ENCODE peak calls at places on chromosome 10, in eight cellular contexts. E is PC-3, O is body of pancreas, R is skeletal muscle cell, S is transverse colon, D is IMR-90, X is tibial nerve, C is cardiac muscle cell. W is an unnamed sample.

GRCh38 chr10:108970016-108970415 is 953.3 kb downstream of the XPNPEP1 start:
- DNase-seq in R (no peak), X (no peak), D (peak; percentile 8), S (no peak), E (peak; percentile 51), C (peak; percentile 2), O (no peak), W (no peak)

GRCh38 chr10:30985552-30985951 is 46.1 kb downstream of the ZNF438 start:
- DNase-seq in D (peak; percentile 62), X (no peak), S (no peak), R (no peak), C (no peak), O (no peak), E (peak; percentile 73), W (peak; percentile 88)

GRCh38 chr10:43204943-43205671 is 61.8 kb downstream of the RASGEF1A start:
- DNase-seq in E (peak; percentile 70), X (no peak), D (peak; percentile 48), S (peak; percentile 38), R (peak; percentile 17), C (peak; percentile 70), O (peak; percentile 44), W (peak; percentile 56)

GRCh38 chr10:1229116-1229515 is 172.9 kb downstream of the WDR37 start:
- DNase-seq in X (no peak), O (no peak), R (no peak), D (no peak), S (no peak), C (no peak), E (no peak), W (no peak)

GRCh38 chr10:76033457-76034196 is 602.2 kb downstream of the LRMDA start:
- DNase-seq in X (no peak), R (peak; percentile 48), E (peak; percentile 93), S (no peak), C (no peak), D (peak; percentile 5), O (peak; percentile 44), W (peak; percentile 48)

GRCh38 chr10:97025613-97026242 is 160.0 kb downstream of the SLIT1 start:
- DNase-seq in D (peak; percentile 40), O (peak; percentile 75), E (peak; percentile 25), C (peak; percentile 73), X (peak; percentile 59), R (no peak), S (peak; percentile 69), W (peak; percentile 27)

GRCh38 chr10:86535057-86535882 is 13.7 kb upstream of the WAPL start:
- DNase-seq in O (peak; percentile 92), C (peak; percentile 55), S (peak; percentile 90), D (no peak), R (no peak), E (peak; percentile 68), X (peak; percentile 31), W (peak; percentile 29)

GRCh38 chr10:7956508-7956907 is 98.0 kb upstream of the GATA3 start:
- DNase-seq in R (peak; percentile 54), C (no peak), D (peak; percentile 84), S (no peak), E (peak; percentile 34), X (no peak), O (no peak), W (peak; percentile 74)

GRCh38 chr10:1142596-1142995 is 86.4 kb downstream of the WDR37 start:
- DNase-seq in X (no peak), R (no peak), O (no peak), S (no peak), D (no peak), C (no peak), E (no peak), W (no peak)

GRCh38 chr10:100827819-100828743 is 82.7 kb downstream of the PAX2 start:
- DNase-seq in R (no peak), D (no peak), S (peak; percentile 49), X (no peak), O (peak; percentile 58), E (peak; percentile 30), C (peak; percentile 84), W (no peak)

GRCh38 chr10:88489107-88489506 is 94.0 kb downstream of the RNLS start:
- DNase-seq in E (no peak), O (no peak), S (no peak), R (no peak), D (no peak), X (no peak), C (no peak), W (no peak)

GRCh38 chr10:93175490-93175889 is 101.8 kb downstream of the CYP26A1 start:
- DNase-seq in O (no peak), X (no peak), S (no peak), C (no peak), R (no peak), D (no peak), E (no peak), W (no peak)

DNA sequence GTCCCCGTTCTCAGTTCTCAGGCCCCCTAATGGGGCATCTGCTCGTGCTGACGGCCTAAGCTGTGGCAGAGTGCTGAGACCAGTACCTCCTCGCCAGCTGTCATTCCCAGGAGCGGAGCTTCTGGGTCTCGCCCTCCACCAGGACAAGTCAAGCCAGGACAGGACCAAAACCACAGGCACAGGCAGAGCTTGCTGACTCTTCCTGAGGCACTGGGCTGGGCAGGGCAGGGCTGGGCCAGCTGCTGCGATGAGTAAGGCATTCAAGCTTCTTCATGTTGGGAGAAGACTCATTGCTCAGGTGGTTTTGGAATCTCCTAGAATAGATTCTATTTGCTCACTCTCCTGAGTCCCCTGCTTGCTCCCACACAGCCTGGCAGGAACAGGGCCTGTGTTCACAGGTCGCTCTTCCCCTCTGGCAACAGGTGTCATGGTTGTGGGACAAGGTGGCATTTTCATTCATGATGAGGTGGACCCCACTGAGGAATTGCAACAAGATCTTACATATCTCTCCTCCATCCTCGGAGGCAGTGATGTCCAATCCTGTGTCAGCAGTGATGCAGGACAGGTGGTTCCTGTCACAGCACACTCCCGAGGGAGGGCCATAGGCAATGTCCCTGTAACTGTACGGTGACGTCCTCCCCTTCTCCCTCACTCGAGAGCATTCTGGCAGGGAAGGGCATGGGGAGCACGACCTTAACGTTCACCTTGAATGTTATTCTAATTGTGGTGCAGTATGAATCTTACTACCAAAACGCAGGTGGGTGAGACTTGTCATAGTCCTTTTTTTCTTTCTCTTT is 17.0 kb upstream of the SH3PXD2A start:
- DNase-seq in X (no peak), O (no peak), S (no peak), R (no peak), E (peak; percentile 81), D (peak; percentile 59), C (no peak), W (peak; percentile 99)
- H3K4me3 ChIP-seq in X (no peak overlapping the region), O (no peak overlapping the region), S (no peak overlapping the region), R (no peak overlapping the region), E (no peak overlapping the region), D (no peak overlapping the region), C (no peak overlapping the region), W (no peak overlapping the region)

GRCh38 chr10:6123467-6124042 is 34.7 kb downstream of the RBM17 start:
- DNase-seq in O (no peak), D (peak; percentile 27), E (no peak), X (no peak), R (no peak), S (no peak), C (no peak), W (no peak)

GRCh38 chr10:6120691-6121090 is 31.9 kb downstream of the RBM17 start:
- DNase-seq in R (no peak), O (no peak), X (no peak), E (no peak), S (no peak), D (no peak), C (no peak), W (no peak)

GRCh38 chr10:6128087-6128486 is 39.3 kb downstream of the RBM17 start:
- DNase-seq in R (no peak), D (no peak), X (no peak), S (no peak), O (no peak), E (no peak), C (no peak), W (no peak)

GRCh38 chr10:6121144-6121543 is 32.3 kb downstream of the RBM17 start:
- DNase-seq in X (no peak), E (no peak), C (no peak), D (peak; percentile 53), O (no peak), S (no peak), R (no peak), W (no peak)

DNA sequence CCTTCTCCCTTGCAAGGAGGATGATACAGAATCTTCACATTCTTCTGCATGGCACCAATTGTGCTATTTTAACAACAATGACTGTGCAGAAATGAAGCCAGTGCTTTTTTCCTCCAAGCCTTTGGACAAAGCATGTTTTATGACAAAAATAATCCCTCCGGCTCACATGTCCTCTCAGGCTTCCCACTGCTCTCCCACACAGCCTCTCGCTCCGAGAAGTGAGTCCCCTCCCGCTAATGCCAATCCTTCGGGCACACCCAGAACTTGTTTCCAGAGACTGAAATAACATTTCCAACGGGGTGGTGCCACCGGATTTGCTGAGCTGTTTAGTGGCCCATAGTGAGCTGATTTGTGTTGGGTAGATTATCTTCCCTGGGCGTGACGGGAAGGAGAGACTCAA is 35.8 kb downstream of the RBM17 start:
- DNase-seq in R (no peak), D (no peak), X (peak; percentile 50), O (no peak), E (no peak), S (no peak), C (no peak), W (no peak)
- H3K4me3 ChIP-seq in R (no peak overlapping the region), D (no peak overlapping the region), X (no peak overlapping the region), O (no peak overlapping the region), E (no peak overlapping the region), S (no peak overlapping the region), C (no peak overlapping the region), W (no peak overlapping the region)

DNA sequence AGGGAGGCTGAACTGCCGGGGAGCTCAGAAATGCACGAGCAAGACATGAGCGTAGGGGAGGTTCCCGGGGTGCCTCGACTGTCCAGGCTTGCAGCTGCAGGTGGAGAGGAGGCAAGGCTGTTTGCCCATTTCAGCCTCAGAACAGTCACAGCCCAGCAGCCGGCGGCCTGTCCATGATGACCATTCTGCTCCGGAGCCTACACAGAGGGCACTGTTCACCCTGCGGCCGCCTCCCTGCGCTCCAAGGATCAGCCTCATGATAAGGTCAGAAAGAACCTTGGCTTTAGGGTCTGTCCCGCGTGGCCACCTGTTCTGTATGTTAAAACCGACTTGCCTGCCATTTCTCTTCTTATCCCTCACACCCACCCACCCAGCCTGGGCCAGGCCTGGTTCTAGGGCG is 21.9 kb upstream of the CFAP46 start:
- DNase-seq in S (no peak), R (no peak), D (no peak), C (no peak), O (no peak), X (no peak), E (no peak), W (no peak)
- H3K4me3 ChIP-seq in S (no peak overlapping the region), R (no peak overlapping the region), D (no peak overlapping the region), C (no peak overlapping the region), O (no peak overlapping the region), X (no peak overlapping the region), E (no peak overlapping the region), W (no peak overlapping the region)

DNA sequence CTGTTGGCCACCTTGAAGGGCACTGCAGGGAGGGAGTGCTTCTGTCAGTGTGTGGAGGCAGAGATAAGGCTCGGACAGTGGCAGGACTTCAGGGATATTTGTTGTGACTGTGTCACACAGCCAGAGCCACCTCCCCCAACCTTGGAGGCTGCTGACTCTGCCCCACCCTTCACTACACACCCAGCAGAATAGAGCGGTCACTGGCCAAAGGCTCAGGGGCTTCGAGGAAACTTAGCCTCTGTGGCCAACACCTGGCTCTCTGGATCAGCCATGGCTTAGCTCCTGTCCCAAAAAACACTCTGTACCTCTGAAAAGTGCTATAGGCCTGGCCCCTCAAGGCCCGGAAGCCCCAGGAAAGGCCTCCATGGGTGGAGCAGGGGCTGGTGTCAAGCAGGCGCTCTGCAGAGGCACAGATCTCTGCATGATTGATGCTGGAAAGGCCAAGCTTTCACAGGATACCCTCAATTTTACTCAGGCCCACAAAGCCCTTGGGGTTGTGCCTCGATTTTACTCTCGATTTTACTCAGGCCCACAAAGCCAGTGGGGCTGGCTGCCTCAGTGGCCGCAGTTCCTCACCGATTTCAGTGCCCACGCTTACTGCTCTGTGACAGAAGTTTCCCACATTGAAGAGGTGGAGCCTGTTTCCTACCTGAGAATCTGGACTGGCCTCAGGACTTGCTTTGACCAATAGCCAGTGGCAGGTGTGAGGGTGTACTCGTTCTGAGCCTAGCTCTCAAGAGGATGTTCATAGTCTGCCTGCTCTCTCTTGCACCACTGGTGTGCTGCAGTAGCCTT is 113.2 kb upstream of the GPR26 start:
- DNase-seq in C (no peak), S (no peak), R (no peak), O (no peak), X (no peak), D (no peak), E (no peak), W (no peak)
- H3K4me3 ChIP-seq in C (no peak overlapping the region), S (no peak overlapping the region), R (no peak overlapping the region), O (no peak overlapping the region), X (no peak overlapping the region), D (no peak overlapping the region), E (no peak overlapping the region), W (no peak overlapping the region)